ENCODE peak calls at places on chromosomes 1 and 21, in ten cellular contexts. U is HAP-1; W is stomach; C is pancreas; G is CD8-positive, alpha-beta memory T cell; J is H7; T is brain microvascular endothelial cell; N is SJSA1; P is ascending aorta; F is cardiac muscle cell. R is an unnamed sample.

GRCh38 chr1:206466840-206467649 is 3.2 kb upstream of the IKBKE start:
- DNase-seq in G (no peak), P (no peak), N (no peak), C (no peak), T (no peak), U (no peak), F (no peak), W (no peak), J (no peak), R (no peak)

GRCh38 chr21:32499249-32500055 is 85.9 kb downstream of the TCP10L start:
- DNase-seq in W (no peak), G (no peak), T (peak; percentile 51), U (no peak), N (peak; percentile 84), P (no peak), C (no peak), J (no peak), F (peak; percentile 46), R (no peak)

GRCh38 chr1:20466231-20466630 is 19.8 kb downstream of the CAMK2N1 start:
- DNase-seq in J (no peak), U (no peak), C (no peak), W (no peak), P (no peak), N (no peak), F (no peak), T (no peak), G (no peak), R (no peak)

GRCh38 chr1:226590626-226591025 is 42.1 kb downstream of the STUM start:
- DNase-seq in T (no peak), N (no peak), G (no peak), W (no peak), C (no peak), P (no peak), U (no peak), F (no peak), J (no peak), R (no peak)

GRCh38 chr1:56491441-56491840 is 87.9 kb downstream of the PLPP3 start:
- DNase-seq in J (no peak), N (no peak), T (peak; percentile 40), F (no peak), G (no peak), W (no peak), U (no peak), P (no peak), C (no peak), R (no peak)

GRCh38 chr1:91036894-91037829 is 15.3 kb upstream of the ZNF644 start:
- DNase-seq in N (no peak), T (no peak), C (no peak), U (no peak), J (peak; percentile 35), G (no peak), F (no peak), W (no peak), P (no peak), R (no peak)

GRCh38 chr1:66564250-66564649 is 30.3 kb downstream of the SGIP1 start:
- DNase-seq in J (no peak), G (no peak), T (peak; percentile 98), N (peak; percentile 89), C (no peak), U (no peak), P (no peak), W (no peak), F (no peak), R (peak; percentile 100)

GRCh38 chr1:111559736-111560279 is 56.4 kb upstream of the ADORA3 start:
- DNase-seq in C (no peak), W (no peak), F (peak; percentile 66), T (peak; percentile 57), G (no peak), U (no peak), N (peak; percentile 36), P (no peak), J (no peak), R (no peak)

GRCh38 chr1:213162338-213162737 is 111.3 kb downstream of the RPS6KC1 start:
- DNase-seq in G (no peak), U (no peak), N (no peak), P (no peak), F (no peak), J (no peak), C (no peak), T (peak; percentile 37), W (no peak), R (no peak)

GRCh38 chr1:156726549-156727226 is 1.6 kb upstream of the METTL25B start:
- DNase-seq in U (peak; percentile 84), G (peak; percentile 36), C (no peak), W (peak; percentile 50), J (peak; percentile 77), N (peak; percentile 61), F (peak; percentile 65), T (peak; percentile 69), P (no peak), R (no peak)

GRCh38 chr1:174469687-174470086 is 21.9 kb downstream of the GPR52 start:
- DNase-seq in W (no peak), G (no peak), U (no peak), F (no peak), P (no peak), J (no peak), N (no peak), T (no peak), C (no peak), R (no peak)

GRCh38 chr1:172322219-172323061 is 98.0 kb upstream of the C1orf105 start:
- DNase-seq in W (no peak), U (no peak), T (peak; percentile 95), C (peak; percentile 26), P (peak; percentile 35), G (no peak), J (no peak), F (no peak), N (peak; percentile 89), R (peak; percentile 91)

GRCh38 chr1:97334454-97334853 is 586.4 kb downstream of the DPYD start:
- DNase-seq in P (no peak), T (peak; percentile 71), F (no peak), N (peak; percentile 46), U (no peak), C (no peak), G (no peak), W (no peak), J (no peak), R (no peak)

GRCh38 chr1:59556802-59557548 is 257.8 kb upstream of the HOOK1 start:
- DNase-seq in G (no peak), P (no peak), W (no peak), J (no peak), T (no peak), U (no peak), N (no peak), C (peak; percentile 41), F (no peak), R (no peak)

DNA sequence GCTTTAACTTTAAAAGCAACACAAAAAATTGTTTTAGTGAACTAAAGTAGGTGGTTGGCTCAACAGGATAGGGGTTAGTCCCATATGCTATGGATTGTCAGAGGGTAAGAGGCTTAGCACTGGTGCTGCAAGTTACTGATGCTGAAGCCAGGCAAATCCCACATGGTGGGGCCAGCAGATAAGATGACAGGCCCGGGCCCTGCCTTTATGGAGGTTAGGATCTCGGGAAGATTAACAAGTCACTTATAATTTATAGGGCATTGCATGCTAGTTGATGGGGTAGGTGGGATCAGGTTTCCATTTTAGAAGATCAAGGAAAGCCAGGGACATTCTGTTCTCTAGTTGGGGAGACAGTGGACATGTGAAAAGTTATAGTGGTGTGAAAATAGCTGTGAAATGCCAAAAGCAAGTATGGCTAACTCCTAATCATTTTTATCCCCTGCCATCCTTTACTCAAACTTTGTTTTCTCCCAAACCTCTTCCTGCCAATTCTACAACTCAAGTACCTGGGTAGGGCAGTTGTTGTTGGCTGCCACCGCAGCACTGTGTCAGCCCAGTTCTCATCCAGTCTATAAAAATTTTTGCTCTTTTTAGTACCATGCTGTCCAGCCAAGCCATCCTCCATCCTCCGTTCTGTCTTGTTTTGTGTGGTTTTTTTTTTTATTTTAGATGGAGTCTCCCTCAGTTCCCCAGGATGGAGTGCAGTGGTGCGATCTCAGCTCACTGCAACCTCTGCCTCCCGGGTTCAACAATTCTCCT is 10.3 kb downstream of the CHAF1B start:
- DNase-seq in C (no peak), W (no peak), U (no peak), N (no peak), G (no peak), T (no peak), F (no peak), P (no peak), J (no peak), R (no peak)
- H3K36me3 ChIP-seq in C (no peaks in the 10 kb centered on the region), W (peaks cover 8% of the 10 kb centered on the region), U (peaks cover 61% of the 10 kb centered on the region), N (peaks cover 46% of the 10 kb centered on the region), G (no peaks in the 10 kb centered on the region), T (no peaks in the 10 kb centered on the region), F (no peaks in the 10 kb centered on the region), P (no peaks in the 10 kb centered on the region), J (peaks cover 5% of the 10 kb centered on the region), R (no peaks in the 10 kb centered on the region)

GRCh38 chr1:164519426-164519825 is 39.6 kb upstream of the PBX1 start:
- DNase-seq in C (no peak), T (no peak), G (no peak), P (no peak), J (no peak), U (no peak), W (no peak), N (no peak), F (no peak), R (no peak)
- H3K36me3 ChIP-seq in C (no peaks in the 10 kb centered on the region), T (no peaks in the 10 kb centered on the region), G (no peaks in the 10 kb centered on the region), P (no peaks in the 10 kb centered on the region), J (no peaks in the 10 kb centered on the region), U (no peaks in the 10 kb centered on the region), W (no peaks in the 10 kb centered on the region), N (no peaks in the 10 kb centered on the region), F (no peaks in the 10 kb centered on the region), R (no peaks in the 10 kb centered on the region)

DNA sequence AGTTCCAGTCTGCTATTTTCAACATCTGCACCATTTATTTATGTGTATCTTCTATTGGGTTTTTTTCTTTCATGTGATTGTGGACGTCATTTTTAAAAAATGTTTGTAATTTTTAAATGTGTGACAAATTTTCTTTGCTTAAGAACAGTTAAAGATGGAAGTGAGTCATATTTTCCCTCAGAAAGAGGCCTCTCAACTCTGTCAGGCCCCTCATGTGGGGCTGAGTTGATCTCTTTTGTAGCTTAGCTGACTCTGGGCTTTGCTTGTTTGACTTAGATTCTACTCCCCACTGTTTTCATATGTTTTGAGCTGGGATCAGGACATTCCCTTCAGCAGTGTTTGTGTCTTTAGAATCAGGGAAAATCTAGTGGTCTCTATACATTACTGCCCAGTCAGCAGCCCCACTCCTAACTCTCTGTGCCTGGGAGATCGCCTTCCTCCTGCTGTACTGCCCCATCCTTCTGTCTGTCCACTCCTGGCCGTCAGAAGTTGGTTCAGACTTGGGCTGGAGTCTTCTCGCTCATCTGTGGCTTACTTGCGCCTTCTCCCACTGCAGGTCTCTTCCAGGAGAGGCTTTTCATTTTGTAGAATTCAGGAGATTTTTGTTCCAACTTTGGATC is 137.4 kb downstream of the DYRK1A start:
- DNase-seq in T (peak; percentile 35), G (no peak), W (no peak), U (no peak), N (peak; percentile 50), F (no peak), J (no peak), C (no peak), P (no peak), R (no peak)
- H3K36me3 ChIP-seq in T (peaks cover 16% of the 10 kb centered on the region), G (peaks cover 38% of the 10 kb centered on the region), W (peaks cover 77% of the 10 kb centered on the region), U (peaks cover 47% of the 10 kb centered on the region), N (peaks cover 51% of the 10 kb centered on the region), F (peaks cover 39% of the 10 kb centered on the region), J (peaks cover 8% of the 10 kb centered on the region), C (peaks cover 42% of the 10 kb centered on the region), P (peaks cover 41% of the 10 kb centered on the region), R (peaks cover 9% of the 10 kb centered on the region)

DNA sequence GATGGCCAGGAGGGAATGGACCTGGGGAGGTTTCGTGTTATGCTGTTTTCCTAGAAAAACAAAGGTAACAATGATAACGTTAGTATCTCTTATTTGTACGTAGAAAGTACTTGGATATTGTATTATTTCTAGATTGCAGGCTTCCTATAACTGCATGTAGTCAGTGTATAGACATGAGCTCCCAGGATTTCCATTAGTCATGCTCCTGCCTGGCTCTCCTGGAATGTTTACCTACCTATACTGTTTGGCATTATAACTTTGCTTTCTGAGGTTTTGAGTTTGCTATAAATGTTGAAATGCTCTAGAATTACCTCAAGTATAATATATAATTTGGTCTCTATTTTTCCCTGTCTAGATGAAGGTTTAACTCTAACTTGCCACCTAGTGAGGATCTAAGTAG is 66.1 kb downstream of the TTC3 start:
- DNase-seq in U (no peak), N (no peak), J (no peak), W (no peak), T (peak; percentile 25), C (no peak), P (no peak), G (no peak), F (no peak), R (no peak)
- H3K36me3 ChIP-seq in U (peaks cover 28% of the 10 kb centered on the region), N (peaks cover 82% of the 10 kb centered on the region), J (peaks cover 3% of the 10 kb centered on the region), W (peaks cover 74% of the 10 kb centered on the region), T (peaks cover 64% of the 10 kb centered on the region), C (peaks cover 52% of the 10 kb centered on the region), P (peaks cover 35% of the 10 kb centered on the region), G (peaks cover 20% of the 10 kb centered on the region), F (peaks cover 34% of the 10 kb centered on the region), R (peaks cover 6% of the 10 kb centered on the region)